ENCODE peak calls at places on chromosomes 1 and 21, in seven cellular contexts. W is endothelial cell; Q is ELR; C is effector CD8-positive, alpha-beta T cell; R is stimulated activated CD4-positive, alpha-beta T cell treated with anti-CD3 and anti-CD28 coated beads, Interleukin-4, amount 100 ng/mL, for 4 hours; D is fibroblast of pulmonary artery; E is HTR-8/SVneo. H is an unnamed sample.
A peak's percentile ranks its signal among the peaks of the same experiment; 100 is the strongest.

GRCh38 chr1:76832521-76832920 is 34.8 kb upstream of the ST6GALNAC5 start:
- DNase-seq in E (no peak), R (no peak), D (no peak), C (no peak), Q (no peak), W (no peak), H (no peak)

GRCh38 chr1:201539561-201540404 is 856 bp downstream of the NAV1 start:
- DNase-seq in E (no peak), W (peak; percentile 46), C (no peak), D (peak; percentile 56), R (no peak), Q (peak; percentile 85), H (no peak)

GRCh38 chr21:41752231-41752681 is 14.6 kb downstream of the RIPK4 start:
- DNase-seq in D (peak; percentile 35), C (no peak), Q (peak; percentile 79), E (peak; percentile 63), R (no peak), W (no peak), H (no peak)

GRCh38 chr1:226674892-226675719 is 64.0 kb downstream of the ITPKB start:
- DNase-seq in R (no peak), D (no peak), W (no peak), Q (no peak), E (no peak), C (peak; percentile 66), H (no peak)

GRCh38 chr1:150507912-150508864 is at the start of gene ECM1:
- DNase-seq in D (peak; percentile 83), R (no peak), C (no peak), W (no peak), Q (peak; percentile 88), E (peak; percentile 74), H (no peak)

GRCh38 chr1:1437904-1438376 is 2.5 kb downstream of the VWA1 start:
- DNase-seq in W (no peak), C (no peak), E (no peak), D (no peak), Q (peak; percentile 47), R (no peak), H (no peak)

GRCh38 chr21:44065428-44065827 is 41.8 kb upstream of the PWP2 start:
- DNase-seq in Q (peak; percentile 19), E (no peak), W (no peak), C (peak; percentile 60), D (peak; percentile 63), R (peak; percentile 47), H (no peak)

GRCh38 chr1:164440222-164440621 is 118.8 kb upstream of the PBX1 start:
- DNase-seq in W (no peak), Q (peak; percentile 26), C (no peak), R (no peak), D (peak; percentile 34), E (peak; percentile 29), H (no peak)

GRCh38 chr1:18764362-18764761 is 95.1 kb downstream of the TAS1R2 start:
- DNase-seq in R (no peak), C (no peak), Q (no peak), E (no peak), W (no peak), D (no peak), H (no peak)

GRCh38 chr1:7769673-7770412 is 1.3 kb upstream of the VAMP3 start:
- DNase-seq in C (no peak), W (no peak), Q (no peak), D (no peak), E (no peak), R (no peak), H (no peak)

GRCh38 chr1:113515498-113515897 is 125.2 kb downstream of the MAGI3 start:
- DNase-seq in Q (no peak), C (no peak), E (no peak), R (no peak), D (no peak), W (no peak), H (no peak)

GRCh38 chr1:235024045-235024439 is 104.6 kb downstream of the TOMM20 start:
- DNase-seq in W (no peak), Q (no peak), D (no peak), C (no peak), R (no peak), E (no peak), H (no peak)

GRCh38 chr1:44251989-44252625 is 38.8 kb downstream of the DMAP1 start:
- DNase-seq in C (no peak), R (no peak), D (no peak), Q (no peak), E (no peak), W (no peak), H (no peak)

GRCh38 chr21:46097826-46098286 is at the start of gene COL6A2:
- DNase-seq in W (peak; percentile 76), Q (peak; percentile 74), C (peak; percentile 33), R (peak; percentile 64), D (peak; percentile 63), E (peak; percentile 75), H (no peak)

GRCh38 chr1:2174348-2175054 is 20.1 kb downstream of the FAAP20 start:
- DNase-seq in E (peak; percentile 79), C (no peak), R (peak; percentile 43), Q (peak; percentile 71), W (peak; percentile 72), D (peak; percentile 64), H (no peak)

GRCh38 chr21:39114871-39115658 is 68.2 kb downstream of the PSMG1 start:
- DNase-seq in D (peak; percentile 68), R (no peak), W (no peak), C (no peak), E (peak; percentile 51), Q (peak; percentile 62), H (no peak)

GRCh38 chr1:40634901-40635655 is 30.4 kb downstream of the RIMS3 start:
- DNase-seq in C (no peak), Q (peak; percentile 50), E (no peak), W (no peak), D (peak; percentile 18), R (no peak), H (no peak)

GRCh38 chr1:17527036-17527914 is 12.2 kb upstream of the ARHGEF10L start:
- DNase-seq in E (no peak), W (no peak), R (no peak), C (no peak), Q (no peak), D (peak; percentile 52), H (no peak)

GRCh38 chr1:240462766-240463410 is 149.1 kb downstream of the GREM2 start:
- DNase-seq in D (peak; percentile 15), C (no peak), E (no peak), R (no peak), Q (no peak), W (no peak), H (no peak)